ENCODE peak calls at places on chromosomes 12 and 14, in eight cellular contexts. X is stimulated activated CD8-positive, alpha-beta memory T cell treated with anti-CD3 and anti-CD28 coated beads, Interleukin-15, amount 100 ng/mL, for 48 hours; M is GOT3; K is NCI-H1048; J is nucleus accumbens; N is CD8-positive, alpha-beta memory T cell; U is stimulated activated CD4-positive, alpha-beta T cell treated with anti-CD3 and anti-CD28 coated beads, TNF-alpha, amount 100 ng/mL, for 4 hours; Y is aorta. G is an unnamed sample.

GRCh38 chr14:73307261-73307660 is 70.0 kb downstream of the PAPLN start:
- DNase-seq in Y (no peak), U (no peak), J (no peak), N (no peak), K (no peak), M (no peak), X (no peak), G (no peak)

GRCh38 chr12:92088802-92089201 is 56.8 kb downstream of the BTG1 start:
- DNase-seq in X (no peak), U (no peak), J (no peak), K (no peak), N (no peak), Y (no peak), M (no peak), G (no peak)

GRCh38 chr14:36068777-36069534 is 107.6 kb downstream of the PTCSC3 start:
- DNase-seq in J (no peak), N (no peak), M (no peak), K (no peak), U (no peak), X (no peak), Y (no peak), G (no peak)

GRCh38 chr12:25376985-25377384 is 126.3 kb upstream of the KRAS start:
- DNase-seq in U (no peak), J (no peak), Y (no peak), M (no peak), X (no peak), N (no peak), K (no peak), G (no peak)

GRCh38 chr14:68583527-68584275 is 209.2 kb downstream of the ZFP36L1 start:
- DNase-seq in X (no peak), U (no peak), N (no peak), J (no peak), K (no peak), M (no peak), Y (no peak), G (no peak)

GRCh38 chr12:108228746-108229145 is 99.7 kb downstream of the WSCD2 start:
- DNase-seq in M (no peak), U (no peak), X (no peak), J (no peak), Y (no peak), N (no peak), K (no peak), G (no peak)

GRCh38 chr12:80116735-80117134 is 17.4 kb downstream of the OTOGL start:
- DNase-seq in M (no peak), X (no peak), N (no peak), U (no peak), K (no peak), J (no peak), Y (no peak), G (no peak)

GRCh38 chr14:104970231-104971068 is 7.7 kb downstream of the AHNAK2 start:
- DNase-seq in N (no peak), J (no peak), Y (peak), K (no peak), X (no peak), U (no peak), M (no peak), G (no peak)

GRCh38 chr12:81896771-81897170 is 137.6 kb upstream of the PPFIA2 start:
- DNase-seq in J (no peak), X (no peak), K (no peak), M (no peak), Y (no peak), N (no peak), U (no peak), G (peak)

GRCh38 chr12:128976120-128976519 is 122.8 kb downstream of the GLT1D1 start:
- DNase-seq in M (no peak), K (no peak), Y (no peak), X (peak), J (peak), U (no peak), N (no peak), G (peak)

GRCh38 chr14:22450266-22450665 is 138.8 kb downstream of the DAD1 start:
- DNase-seq in J (no peak), M (no peak), K (no peak), U (no peak), X (no peak), N (no peak), Y (no peak), G (no peak)

GRCh38 chr12:80677994-80678393 is 29.4 kb upstream of the MYF6 start:
- DNase-seq in K (no peak), X (no peak), M (no peak), U (no peak), J (no peak), N (no peak), Y (no peak), G (no peak)

GRCh38 chr14:91005716-91006115 is 54.7 kb downstream of the RPS6KA5 start:
- DNase-seq in Y (no peak), U (no peak), M (no peak), X (no peak), J (no peak), K (no peak), N (no peak), G (no peak)

GRCh38 chr14:83779266-83779665 is 1750.7 kb upstream of the FLRT2 start:
- DNase-seq in U (no peak), M (no peak), X (no peak), Y (no peak), K (no peak), J (no peak), N (no peak), G (no peak)

GRCh38 chr14:68910540-68910939 is 68.6 kb downstream of the ACTN1 start:
- DNase-seq in M (no peak), J (no peak), X (no peak), U (no peak), N (no peak), K (no peak), Y (no peak), G (peak)

GRCh38 chr14:62189698-62190097 is 427.5 kb downstream of the SNAPC1 start:
- DNase-seq in M (no peak), Y (no peak), U (no peak), K (no peak), J (no peak), X (no peak), N (no peak), G (no peak)

G was measured in stimulated activated naive CD8-positive, alpha-beta T cell treated with anti-CD3 and anti-CD28 coated beads, Interleukin-15, amount 100 ng/mL, for 72 hours.